ENCODE peak calls at places on chromosomes 7 and 10, in four cellular contexts. V, X, B and R are unnamed samples. For H3K36me3, the result is how much of the 10 kb centered on the place peaks cover.

GRCh38 chr10:373516-374309 is 238.5 kb downstream of the ZMYND11 start:
- DNase-seq in V (peak), X (no peak), B (no peak), R (no peak)

GRCh38 chr7:22179442-22179879 is 177.5 kb downstream of the RAPGEF5 start:
- DNase-seq in V (no peak), X (no peak), B (no peak), R (no peak)

GRCh38 chr7:1425292-1426136 is 33.8 kb downstream of the MICALL2 start:
- DNase-seq in V (no peak), X (peak), B (no peak), R (no peak)

GRCh38 chr7:159227433-159227832 is 82.8 kb upstream of the VIPR2 start:
- DNase-seq in V (no peak), B (no peak), X (no peak), R (no peak)

GRCh38 chr10:112288526-112288925 is 5.3 kb downstream of the TECTB start:
- DNase-seq in B (no peak), X (no peak), V (no peak), R (no peak)

GRCh38 chr10:29329420-29329819 is 40.5 kb downstream of the LYZL1 start:
- DNase-seq in X (no peak), V (peak), B (no peak), R (no peak)

GRCh38 chr7:20199015-20199737 is 18.0 kb downstream of the MACC1 start:
- DNase-seq in B (peak), V (peak), X (peak), R (peak)

GRCh38 chr10:34789993-34790506 is 25.0 kb downstream of the PARD3 start:
- DNase-seq in V (no peak), B (no peak), X (no peak), R (no peak)

GRCh38 chr7:54141565-54141964 is 400.6 kb upstream of the VSTM2A start:
- DNase-seq in B (no peak), V (no peak), X (no peak), R (no peak)

GRCh38 chr10:57102234-57102633 is 741.2 kb upstream of the ZWINT start:
- DNase-seq in B (no peak), X (no peak), V (no peak), R (no peak)

GRCh38 chr7:29309041-29309860 is 114.7 kb downstream of the CHN2 start:
- DNase-seq in X (no peak), V (no peak), B (no peak), R (no peak)

GRCh38 chr7:131104611-131105293 is 222.9 kb upstream of the MKLN1 start:
- DNase-seq in V (no peak), B (no peak), X (no peak), R (no peak)

GRCh38 chr10:82814635-82815034 is 939.6 kb downstream of the NRG3 start:
- DNase-seq in V (no peak), B (no peak), X (no peak), R (no peak)

GRCh38 chr7:39158367-39158766 is 180.7 kb downstream of the POU6F2 start:
- DNase-seq in V (no peak), X (no peak), B (no peak), R (no peak)

GRCh38 chr7:99499713-99500636 is at the start of gene ZNF394:
- DNase-seq in B (peak), V (peak), X (peak), R (peak)

GRCh38 chr7:107907-108306 is 84.5 kb upstream of the FAM20C start:
- DNase-seq in V (no peak), X (no peak), B (no peak), R (no peak)

GRCh38 chr10:25059990-25060389 is 43.6 kb downstream of the THNSL1 start:
- DNase-seq in B (no peak), V (peak), X (peak), R (peak)

GRCh38 chr10:19247843-19248242 is 199.2 kb downstream of the MALRD1 start:
- DNase-seq in X (no peak), B (no peak), V (no peak), R (no peak)

GRCh38 chr10:89373916-89374711 is 3.7 kb upstream of the IFIT1B start:
- DNase-seq in X (peak), B (peak), V (peak), R (peak)

GRCh38 chr10:123567984-123568745 is 98.0 kb upstream of the GPR26 start:
- DNase-seq in X (no peak), V (no peak), B (no peak), R (no peak)

GRCh38 chr10:131140606-131141005 is 170.9 kb downstream of the TCERG1L start:
- DNase-seq in B (no peak), X (no peak), V (no peak), R (no peak)

DNA sequence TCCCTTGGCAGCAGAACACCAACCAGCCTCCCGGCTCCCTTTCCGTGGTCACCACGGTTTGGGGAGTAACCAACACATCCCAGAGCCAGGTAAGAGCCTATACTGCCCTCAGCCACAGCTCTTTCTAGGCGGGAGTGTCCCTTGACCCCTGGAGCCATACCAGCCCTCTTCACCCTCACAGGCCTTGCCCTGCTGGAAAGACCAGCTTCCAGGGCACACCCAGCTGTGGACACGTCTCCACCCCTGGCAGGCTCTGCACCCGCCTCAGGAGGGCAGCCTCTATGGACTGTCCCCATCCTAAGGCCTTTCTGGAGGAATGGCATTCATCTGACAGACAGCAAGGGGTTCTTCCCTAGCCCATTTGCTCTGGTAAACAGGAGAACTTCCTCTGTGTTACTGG is 57.5 kb upstream of the PPIF start:
- DNase-seq in V (no peak), B (no peak), X (no peak), R (no peak)
- H3K36me3 ChIP-seq in V (under half), B (under half), X (under half), R (under half)

GRCh38 chr10:94963901-94964300 is 25.4 kb downstream of the CYP2C9 start:
- DNase-seq in B (no peak), V (no peak), X (peak), R (no peak)
- TF ChIP-seq CTCF in B (peak), V (no peak), X (peak), R (peak)

DNA sequence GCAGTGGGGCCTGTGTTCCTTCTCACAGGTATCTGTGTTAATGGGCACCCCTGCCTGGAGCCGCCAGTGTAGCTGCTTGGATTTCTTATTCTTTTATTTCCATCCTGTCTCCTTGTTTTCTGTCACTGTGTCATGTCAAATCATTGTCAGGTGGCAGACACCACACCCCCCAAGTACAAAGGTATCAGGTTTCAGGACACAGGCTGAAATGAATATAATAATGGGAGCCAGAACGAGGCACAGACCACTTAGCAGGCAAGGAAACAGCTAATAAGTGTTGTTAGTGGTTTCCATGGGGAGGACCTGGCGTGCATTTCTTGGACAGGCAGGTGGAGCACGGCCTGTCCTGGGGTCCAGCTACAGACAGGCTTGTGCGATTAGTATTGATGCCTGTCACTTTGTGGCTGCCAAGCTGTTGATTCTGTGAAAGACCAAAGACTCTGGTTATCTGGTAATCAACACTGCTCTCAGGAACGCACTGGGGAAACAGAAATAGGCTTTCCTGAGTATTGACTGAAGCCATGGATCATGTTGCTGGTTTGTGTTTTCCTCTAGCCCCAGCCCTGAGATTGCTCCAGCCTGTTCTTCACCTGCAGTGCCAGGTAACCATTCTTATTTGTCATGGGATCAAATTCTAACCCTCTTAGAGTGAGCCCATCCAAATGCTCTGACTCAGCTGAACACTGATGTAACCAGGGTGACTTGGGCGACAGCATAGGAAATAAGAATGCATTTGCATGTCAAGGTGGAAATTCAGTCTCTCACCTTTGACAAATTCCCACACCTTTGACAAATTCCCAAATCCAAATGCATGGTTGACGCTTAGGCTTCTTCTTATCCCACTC is 1002.0 kb downstream of the LRMDA start:
- DNase-seq in V (no peak), B (no peak), X (no peak), R (peak)
- H3K27ac ChIP-seq in V (no peak), B (peak), X (peak), R (peak)

DNA sequence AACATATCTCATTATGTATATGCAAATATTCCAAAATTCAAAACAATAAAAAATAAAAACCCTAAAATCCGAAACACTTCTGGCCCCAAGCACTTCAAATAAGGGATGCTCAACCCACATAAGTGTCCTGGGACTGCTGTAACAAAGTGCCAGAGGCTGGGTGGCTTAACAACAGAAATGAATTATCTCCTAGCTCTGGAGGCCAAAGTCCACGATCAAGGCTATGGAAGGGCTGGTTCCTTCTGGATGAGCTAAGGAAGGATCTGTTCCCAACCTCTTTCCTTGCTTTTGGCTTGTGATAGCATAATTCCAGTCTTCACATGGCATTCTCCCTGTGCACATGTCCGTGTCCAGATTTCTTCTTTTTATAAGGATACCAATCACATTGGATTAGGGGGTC is 181.6 kb upstream of the NFE2L3 start:
- DNase-seq in V (no peak), X (no peak), B (no peak), R (no peak)
- H3K36me3 ChIP-seq in V (under half), X (under half), B (under half), R (under half)

DNA sequence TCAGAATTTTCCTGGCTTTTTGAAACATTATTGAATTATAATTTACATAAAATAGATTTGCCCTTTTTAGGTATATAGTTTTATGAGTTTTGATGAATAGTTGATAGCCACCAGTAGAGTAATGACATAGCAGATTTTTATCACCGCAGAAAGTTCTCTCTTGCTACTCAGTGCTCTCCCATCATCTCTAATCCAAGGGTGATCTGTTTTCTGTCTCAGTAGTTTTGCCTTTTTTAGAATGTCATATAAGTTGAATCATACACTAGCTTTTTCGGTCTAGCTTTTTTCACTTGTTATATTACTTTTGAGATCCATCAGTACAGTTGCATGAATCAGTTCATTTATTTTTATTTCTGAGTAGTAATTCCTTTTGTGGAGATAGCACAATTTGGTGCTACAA is 17.9 kb downstream of the RSBN1L start:
- DNase-seq in V (no peak), B (no peak), X (no peak), R (no peak)
- TF ChIP-seq CTCF in V (no peak), B (no peak), X (no peak), R (no peak)

GRCh38 chr7:101241015-101241363 is 3.4 kb upstream of the CLDN15 start:
- DNase-seq in V (no peak), B (no peak), X (no peak), R (no peak)

GRCh38 chr7:101238226-101239182 is 902 bp upstream of the CLDN15 start:
- DNase-seq in X (no peak), B (no peak), V (no peak), R (no peak)

GRCh38 chr7:101239951-101240220 is 2.3 kb upstream of the CLDN15 start:
- DNase-seq in X (no peak), V (no peak), B (no peak), R (no peak)

GRCh38 chr7:101240226-101241014 is 2.8 kb upstream of the CLDN15 start:
- DNase-seq in X (no peak), B (no peak), V (no peak), R (no peak)

DNA sequence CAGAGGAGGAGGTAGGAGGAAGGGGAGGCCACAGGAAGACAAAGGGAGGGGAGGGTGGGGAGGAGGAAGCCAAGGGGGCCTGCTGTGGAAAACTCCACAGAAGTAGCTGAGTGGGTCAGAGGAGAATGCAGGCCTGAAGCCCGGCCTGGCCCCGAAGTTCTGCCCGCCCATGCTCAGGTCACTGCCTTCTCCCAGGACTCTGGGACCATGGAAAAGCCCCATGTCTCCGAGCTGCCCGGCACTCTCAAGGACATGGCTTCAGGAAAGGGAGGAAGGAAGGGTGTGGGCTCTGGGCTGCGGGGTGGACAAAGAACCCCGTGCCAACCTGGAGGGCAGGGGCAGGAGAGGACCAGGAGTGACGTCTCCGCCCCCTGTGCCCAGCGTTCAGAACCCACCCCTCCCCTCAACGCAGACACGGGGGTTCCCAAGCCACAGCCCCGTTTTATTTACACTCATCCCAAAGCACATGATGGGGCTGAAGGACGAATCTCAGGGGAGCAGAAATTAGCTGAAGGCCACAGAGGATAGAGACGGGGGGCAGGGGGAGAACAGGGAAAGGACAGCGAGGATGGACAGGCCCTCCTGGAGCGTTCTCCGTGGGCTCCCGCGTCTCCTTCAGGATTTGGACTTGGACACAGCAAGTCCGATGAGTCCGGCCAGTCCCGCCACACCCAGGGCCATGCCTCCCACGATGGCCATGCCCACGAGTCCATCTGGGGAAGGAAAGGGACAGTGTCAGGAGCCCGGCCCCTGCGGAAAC is 1.8 kb upstream of the CLDN15 start:
- DNase-seq in X (no peak), V (no peak), B (no peak), R (no peak)
- H3K27ac ChIP-seq in X (peak), V (peak), B (peak), R (peak)

GRCh38 chr7:44057181-44057848 is 8.1 kb downstream of the PGAM2 start:
- DNase-seq in X (no peak), B (peak), V (peak), R (no peak)
- H3K36me3 ChIP-seq in X (under half), B (under half), V (under half), R (under half)

DNA sequence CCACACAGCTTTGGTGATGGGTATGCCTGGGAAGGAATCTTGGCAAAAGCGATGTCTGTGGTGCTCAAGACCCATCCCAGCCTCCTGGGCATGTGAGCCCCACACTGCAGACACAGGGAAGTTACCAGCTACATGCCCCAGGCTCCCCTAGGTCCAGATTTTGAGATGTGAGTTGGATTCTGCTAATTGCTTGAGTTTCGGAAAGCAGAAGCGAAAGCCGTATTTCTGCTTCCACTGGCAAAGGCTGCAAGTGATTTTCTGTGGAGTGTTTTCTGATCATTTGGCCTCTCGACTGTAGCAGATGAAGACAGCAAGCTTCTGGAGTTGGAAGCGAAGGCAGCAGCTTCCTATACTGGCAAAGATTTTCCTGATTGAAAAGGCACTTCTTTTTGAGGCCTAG is 29.7 kb downstream of the ANKRD16 start:
- DNase-seq in X (no peak), B (no peak), V (no peak), R (no peak)
- TF ChIP-seq CTCF in X (no peak), B (no peak), V (no peak), R (no peak)

GRCh38 chr10:124690971-124691370 is 53.2 kb downstream of the FAM53B start:
- DNase-seq in B (no peak), X (no peak), V (no peak), R (no peak)
- H3K27ac ChIP-seq in B (no peak), X (no peak), V (no peak), R (no peak)

DNA sequence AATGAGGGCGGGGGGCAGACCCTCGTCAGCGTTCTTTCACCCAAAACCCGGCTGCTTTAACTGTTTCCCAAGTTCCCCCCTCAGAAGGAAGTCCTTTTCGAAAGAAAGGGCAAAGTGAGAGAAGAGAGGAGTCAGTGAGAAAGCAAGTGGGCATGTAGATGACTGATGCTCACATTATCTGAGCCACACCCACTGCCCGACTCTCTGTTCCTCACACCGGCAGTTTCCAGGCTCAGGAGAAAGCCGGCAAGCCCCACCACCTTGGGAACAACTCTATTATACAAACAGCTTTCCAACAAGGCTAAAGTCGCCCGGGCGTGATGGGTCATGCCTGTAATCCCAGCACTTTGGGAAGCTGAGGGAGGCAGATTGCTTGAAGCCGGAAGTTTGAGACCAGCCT is 23.1 kb downstream of the RCC1L start:
- DNase-seq in X (no peak), B (no peak), V (no peak), R (no peak)
- H3K36me3 ChIP-seq in X (under half), B (under half), V (under half), R (under half)